ENCODE peak calls at places on chromosome 12, in six cellular contexts. A is upper lobe of right lung, B is body of pancreas, W is heart left ventricle, P is stomach, H is aorta. K is an unnamed sample.

GRCh38 chr12:74602881-74603523 is 65.4 kb downstream of the ATXN7L3B start:
- DNase-seq in A (no peak), B (no peak), W (no peak), P (no peak), H (no peak), K (no peak)

GRCh38 chr12:6364037-6364360 is 11.4 kb downstream of the SCNN1A start:
- DNase-seq in A (no peak), B (no peak), W (no peak), P (no peak), H (peak), K (no peak)

GRCh38 chr12:44812062-44812461 is 64.1 kb downstream of the NELL2 start:
- DNase-seq in A (no peak), B (no peak), W (no peak), P (no peak), H (no peak), K (no peak)

GRCh38 chr12:95789126-95790024 is 1.2 kb downstream of the NTN4 start:
- DNase-seq in A (peak), B (peak), W (peak), P (peak), H (peak), K (peak)

GRCh38 chr12:56479625-56480024 is 8.3 kb downstream of the GLS2 start:
- DNase-seq in A (no peak), B (no peak), W (no peak), P (no peak), H (no peak), K (no peak)

GRCh38 chr12:120292661-120293531 is at the start of gene RNU4-1:
- DNase-seq in A (no peak), B (peak), W (peak), P (peak), H (peak), K (peak)

GRCh38 chr12:108311605-108312004 is 27.5 kb downstream of the CMKLR1 start:
- DNase-seq in A (no peak), B (no peak), W (no peak), P (no peak), H (no peak), K (no peak)

GRCh38 chr12:95633049-95633545 is 81.8 kb upstream of the USP44 start:
- DNase-seq in A (peak), B (no peak), W (peak), P (peak), H (peak), K (no peak)

GRCh38 chr12:2793561-2793960 is 1.2 kb upstream of the FKBP4 start:
- DNase-seq in A (no peak), B (no peak), W (no peak), P (no peak), H (no peak), K (no peak)
- H3K4me3 ChIP-seq in A (no peak), B (no peak), W (no peak), P (no peak), H (no peak), K (no peak)

GRCh38 chr12:13373803-13374202 is 177.3 kb downstream of the EMP1 start:
- DNase-seq in A (no peak), B (no peak), W (no peak), P (no peak), H (no peak), K (no peak)
- H3K4me3 ChIP-seq in A (no peak), B (no peak), W (no peak), P (no peak), H (no peak), K (no peak)

DNA sequence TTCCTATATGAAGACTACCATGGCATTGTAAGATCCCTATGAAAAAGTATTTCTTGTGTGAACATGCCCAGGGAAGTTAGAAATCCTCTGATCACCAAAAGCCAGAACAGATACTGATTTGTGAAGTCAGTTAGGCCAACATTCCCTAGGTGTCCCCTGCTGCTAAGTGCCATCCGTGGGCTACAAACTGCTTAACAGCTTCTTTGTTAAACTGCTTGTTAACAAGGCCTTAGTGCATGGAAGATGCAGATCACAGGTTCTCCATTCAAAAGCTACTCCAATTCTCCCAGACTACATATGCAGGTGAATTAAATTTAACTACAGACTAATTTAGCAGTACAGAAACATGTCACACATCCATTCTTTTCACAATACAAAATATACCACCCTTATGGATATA is 108.2 kb downstream of the PRICKLE1 start:
- DNase-seq in A (no peak), B (no peak), W (no peak), P (no peak), H (no peak), K (no peak)
- H3K4me3 ChIP-seq in A (peak), B (no peak), W (no peak), P (no peak), H (no peak), K (no peak)

DNA sequence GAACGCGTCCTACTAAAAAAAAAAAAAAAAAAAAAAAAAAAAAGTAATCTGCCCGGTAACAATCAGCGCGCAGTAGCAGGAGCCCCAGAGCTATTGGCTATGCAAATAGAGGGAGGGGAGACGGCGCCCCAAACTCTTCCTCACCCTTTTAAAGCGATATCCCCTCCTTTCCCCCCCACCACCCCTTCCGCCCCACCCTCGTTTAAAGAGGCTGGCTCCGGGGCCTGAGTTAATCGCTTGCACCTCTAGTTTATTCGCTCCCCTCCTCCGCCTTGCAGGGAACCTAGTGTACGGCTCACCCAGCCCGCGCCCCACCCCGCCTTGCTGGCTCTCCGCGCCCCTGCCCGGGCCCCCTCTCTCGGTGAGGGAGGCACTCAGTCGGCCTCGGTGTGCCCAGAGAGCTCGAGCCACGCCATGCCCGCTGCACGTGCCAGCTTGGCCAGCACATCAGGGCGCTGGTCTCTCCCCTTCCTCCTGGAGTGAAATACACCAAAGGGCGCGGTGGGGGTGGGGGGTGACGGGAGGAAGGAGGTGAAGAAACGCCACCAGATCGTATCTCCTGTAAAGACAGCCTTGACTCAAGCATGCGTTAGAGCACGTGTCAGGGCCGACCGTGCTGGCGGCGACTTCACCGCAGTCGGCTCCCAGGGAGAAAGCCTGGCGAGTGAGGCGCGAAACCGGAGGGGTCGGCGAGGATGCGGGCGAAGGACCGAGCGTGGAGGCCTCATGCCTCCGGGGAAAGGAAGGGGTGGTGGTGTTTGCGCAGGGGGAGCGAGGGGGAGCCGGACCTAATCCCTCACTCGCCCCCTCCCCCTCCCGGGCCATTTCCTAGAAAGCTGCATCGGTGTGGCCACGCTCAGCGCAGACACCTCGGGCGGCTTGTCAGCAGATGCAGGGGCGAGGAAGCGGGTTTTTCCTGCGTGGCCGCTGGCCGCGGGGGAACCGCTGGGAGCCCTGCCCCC is 1.3 kb upstream of the CCND2 start:
- DNase-seq in A (peak), B (peak), W (peak), P (peak), H (peak), K (peak)
- H3K4me3 ChIP-seq in A (peak), B (no peak), W (peak), P (peak), H (no peak), K (peak)

GRCh38 chr12:59040651-59041050 is 120.3 kb upstream of the LRIG3 start:
- DNase-seq in A (no peak), B (no peak), W (no peak), P (no peak), H (no peak), K (no peak)

GRCh38 chr12:59039005-59039404 is 118.7 kb upstream of the LRIG3 start:
- DNase-seq in A (no peak), B (no peak), W (no peak), P (no peak), H (no peak), K (no peak)

GRCh38 chr12:59044791-59045190 is 124.5 kb upstream of the LRIG3 start:
- DNase-seq in A (no peak), B (no peak), W (no peak), P (no peak), H (no peak), K (no peak)

GRCh38 chr12:59040043-59040442 is 119.7 kb upstream of the LRIG3 start:
- DNase-seq in A (no peak), B (no peak), W (no peak), P (no peak), H (no peak), K (no peak)

GRCh38 chr12:59041241-59042121 is 121.2 kb upstream of the LRIG3 start:
- DNase-seq in A (no peak), B (no peak), W (no peak), P (no peak), H (no peak), K (no peak)
- H3K4me3 ChIP-seq in A (no peak), B (no peak), W (no peak), P (no peak), H (no peak), K (no peak)

GRCh38 chr12:62629413-62629812 is 162.8 kb downstream of the MON2 start:
- DNase-seq in A (no peak), B (no peak), W (no peak), P (no peak), H (no peak), K (no peak)
- H3K4me3 ChIP-seq in A (no peak), B (no peak), W (no peak), P (no peak), H (no peak), K (no peak)

GRCh38 chr12:62602445-62603060 is 135.9 kb downstream of the MON2 start:
- DNase-seq in A (peak), B (peak), W (peak), P (peak), H (peak), K (peak)
- H3K4me3 ChIP-seq in A (peak), B (peak), W (peak), P (peak), H (peak), K (peak)

DNA sequence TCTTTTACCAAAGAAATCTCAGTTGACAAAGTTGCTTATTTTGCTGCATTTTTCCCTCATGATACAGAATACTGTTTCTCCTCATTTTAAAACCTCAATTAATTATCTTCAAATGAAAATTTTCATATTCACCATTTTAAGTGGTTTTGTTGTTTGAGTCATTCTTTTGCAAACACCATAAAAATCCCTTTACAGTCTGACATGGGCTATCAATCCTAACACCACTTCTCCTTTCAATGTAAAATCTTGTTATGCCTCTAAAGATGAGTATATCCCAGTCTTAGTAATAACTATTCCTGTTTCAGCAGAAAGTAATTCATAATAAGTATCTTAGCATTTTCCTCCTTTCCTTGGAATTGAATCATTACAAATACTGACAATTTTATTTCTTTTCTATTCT is 192.2 kb downstream of the SYT1 start:
- DNase-seq in A (no peak), B (no peak), W (no peak), P (no peak), H (no peak), K (no peak)
- H3K4me3 ChIP-seq in A (no peak), B (no peak), W (no peak), P (no peak), H (no peak), K (no peak)

DNA sequence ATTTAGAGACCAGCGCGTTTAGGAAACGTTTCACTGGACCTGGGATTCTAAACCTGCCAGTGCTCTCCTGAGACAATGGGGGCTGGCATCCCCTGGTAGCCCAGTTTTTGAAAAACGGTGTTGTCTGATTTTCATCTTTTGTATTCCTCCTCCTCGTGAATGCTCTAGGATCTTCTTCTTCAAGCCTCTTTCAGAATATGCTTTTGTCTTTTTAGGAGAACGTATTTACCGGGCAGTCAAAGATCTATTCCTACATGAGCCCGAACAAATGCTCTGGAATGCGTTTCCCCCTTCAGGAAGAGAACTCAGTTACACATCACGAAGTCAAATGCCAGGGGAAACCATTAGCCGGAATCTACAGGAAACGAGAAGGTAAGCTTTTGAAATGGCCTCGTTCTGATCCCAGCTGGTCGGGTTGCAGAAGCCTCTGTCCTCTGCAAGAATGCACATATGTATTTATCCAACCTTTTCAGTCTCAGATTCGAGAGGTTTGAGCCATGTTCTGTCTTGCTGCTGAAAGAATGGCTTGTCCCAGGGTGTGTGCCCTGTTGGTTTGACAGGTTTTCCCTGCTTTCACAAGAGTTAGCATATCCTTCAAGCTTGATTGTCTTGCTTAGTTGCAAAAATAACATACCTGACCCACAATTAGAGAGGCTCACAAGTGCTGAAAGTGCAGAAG is 6.6 kb downstream of the KMT5A start:
- DNase-seq in A (no peak), B (no peak), W (no peak), P (no peak), H (no peak), K (no peak)
- H3K4me3 ChIP-seq in A (peak), B (no peak), W (peak), P (peak), H (peak), K (peak)

GRCh38 chr12:54376596-54377468 is 7.7 kb downstream of the ZNF385A start:
- DNase-seq in A (no peak), B (no peak), W (peak), P (no peak), H (no peak), K (peak)

GRCh38 chr12:54375258-54375579 is 9.3 kb downstream of the ZNF385A start:
- DNase-seq in A (no peak), B (no peak), W (no peak), P (no peak), H (no peak), K (no peak)

GRCh38 chr12:54378791-54379400 is 5.6 kb downstream of the ZNF385A start:
- DNase-seq in A (peak), B (peak), W (peak), P (peak), H (peak), K (peak)

GRCh38 chr12:54379401-54380201 is 4.9 kb downstream of the ZNF385A start:
- DNase-seq in A (peak), B (peak), W (peak), P (peak), H (peak), K (peak)

DNA sequence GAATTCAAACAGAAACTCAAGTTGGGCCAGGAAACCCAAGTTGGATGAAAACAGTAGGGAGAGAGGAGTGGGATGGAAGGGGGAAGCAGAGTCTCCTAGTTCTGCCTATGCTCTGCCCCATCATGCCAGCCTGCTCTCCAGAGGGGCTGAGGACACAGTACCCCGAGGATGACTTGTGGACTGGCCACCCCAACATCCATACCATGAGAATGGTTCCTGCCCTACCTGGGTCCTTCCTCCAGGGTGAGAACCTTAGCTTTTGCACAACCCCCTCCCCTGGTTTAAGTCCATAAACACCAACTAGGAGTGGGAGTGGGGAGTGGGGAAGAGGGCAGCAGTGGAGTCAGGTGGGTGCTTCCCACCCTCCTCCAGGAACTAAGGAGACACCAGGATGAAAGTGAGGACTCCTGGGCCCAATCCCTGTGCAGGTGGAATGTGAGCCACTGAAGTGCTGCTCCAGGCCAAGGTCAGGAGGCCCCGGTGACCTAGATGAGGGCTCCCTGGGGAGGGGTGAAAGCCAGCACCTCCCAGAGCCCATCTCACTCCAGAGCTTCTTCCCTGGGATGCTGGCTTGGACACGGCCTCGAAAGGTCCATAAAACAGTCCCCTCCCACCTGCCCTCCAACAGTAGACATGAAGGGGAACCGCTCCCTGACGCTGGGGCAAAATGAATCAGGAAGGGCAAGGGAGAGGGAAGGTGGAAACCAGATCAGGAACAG is 6.6 kb downstream of the ZNF385A start:
- DNase-seq in A (no peak), B (no peak), W (no peak), P (no peak), H (no peak), K (no peak)
- H3K4me3 ChIP-seq in A (peak), B (no peak), W (peak), P (peak), H (no peak), K (no peak)